ENCODE peak calls at places on chromosomes 6 and 20, in ten cellular contexts. D, T, E, F, U, Z, H, A, V and B are unnamed samples.

GRCh38 chr6:143952386-143952785 is 55.7 kb downstream of the PLAGL1 start:
- DNase-seq in F (no peak), U (no peak), Z (no peak), T (no peak), A (no peak), E (no peak), D (no peak), H (no peak), V (no peak), B (no peak)

GRCh38 chr20:3923818-3924217 is 34.6 kb downstream of the PANK2 start:
- DNase-seq in Z (no peak), D (no peak), A (peak), H (no peak), U (no peak), V (no peak), T (no peak), E (no peak), F (no peak), B (no peak)

GRCh38 chr6:106056738-106057390 is 29.3 kb upstream of the PRDM1 start:
- DNase-seq in H (no peak), V (peak), D (no peak), F (no peak), E (no peak), U (no peak), T (no peak), Z (no peak), A (no peak), B (no peak)

GRCh38 chr6:35091353-35092083 is 49.6 kb downstream of the TCP11 start:
- DNase-seq in T (no peak), D (no peak), F (no peak), E (no peak), A (peak), V (no peak), Z (no peak), H (no peak), U (no peak), B (no peak)

GRCh38 chr20:53735536-53736050 is 142.0 kb upstream of the ZNF217 start:
- DNase-seq in A (peak), D (no peak), T (no peak), U (no peak), E (no peak), H (no peak), Z (no peak), V (peak), F (no peak), B (no peak)

GRCh38 chr6:12030993-12031550 is 19.0 kb downstream of the HIVEP1 start:
- DNase-seq in H (no peak), U (no peak), T (no peak), F (no peak), A (peak), Z (no peak), E (no peak), D (no peak), V (no peak), B (no peak)

GRCh38 chr20:63497138-63497945 is 1.5 kb downstream of the EEF1A2 start:
- DNase-seq in V (no peak), D (no peak), F (peak), U (peak), H (no peak), T (no peak), Z (no peak), E (peak), A (no peak), B (no peak)

GRCh38 chr20:10674684-10675455 is 1.1 kb upstream of the JAG1 start:
- DNase-seq in V (peak), F (peak), D (peak), T (peak), Z (no peak), H (peak), A (peak), U (peak), E (peak), B (peak)

GRCh38 chr6:31005249-31006020 is 4.8 kb upstream of the MUC22 start:
- DNase-seq in F (peak), D (no peak), T (peak), U (no peak), V (peak), E (no peak), A (no peak), H (peak), Z (no peak), B (no peak)

GRCh38 chr6:158926429-158926828 is 73.6 kb downstream of the RSPH3 start:
- DNase-seq in F (no peak), V (peak), Z (no peak), A (no peak), T (no peak), D (no peak), E (no peak), H (no peak), U (no peak), B (no peak)

GRCh38 chr20:24470031-24470781 is 777 bp downstream of the SYNDIG1 start:
- DNase-seq in E (no peak), D (no peak), Z (no peak), H (peak), T (no peak), F (no peak), U (no peak), V (peak), A (no peak), B (peak)

GRCh38 chr20:16664031-16664430 is 65.8 kb upstream of the SNRPB2 start:
- DNase-seq in A (no peak), F (no peak), H (no peak), V (no peak), D (no peak), E (no peak), Z (no peak), T (no peak), U (no peak), B (no peak)

GRCh38 chr6:40779399-40779798 is 192.2 kb upstream of the LRFN2 start:
- DNase-seq in F (no peak), U (no peak), E (no peak), Z (no peak), V (peak), A (peak), D (no peak), T (no peak), H (no peak), B (no peak)

GRCh38 chr6:87333591-87334181 is 4.6 kb upstream of the GJB7 start:
- DNase-seq in V (peak), A (peak), D (no peak), U (no peak), F (peak), Z (no peak), T (no peak), H (no peak), E (no peak), B (no peak)

GRCh38 chr20:36773123-36773547 is 428 bp downstream of the DSN1 start:
- DNase-seq in D (no peak), E (no peak), T (no peak), H (no peak), U (no peak), V (peak), F (no peak), A (peak), Z (no peak), B (no peak)

GRCh38 chr6:75094614-75095321 is 111.1 kb downstream of the COL12A1 start:
- DNase-seq in V (no peak), E (no peak), T (no peak), Z (no peak), A (peak), D (no peak), U (no peak), H (no peak), F (no peak), B (no peak)
- TF ChIP-seq CTCF in V (no peak), E (no peak), T (no peak), Z (no peak), A (no peak), D (no peak), U (no peak), H (no peak), F (no peak), B (no peak)

GRCh38 chr6:8462169-8462568 is 26.8 kb upstream of the SLC35B3 start:
- DNase-seq in T (no peak), V (no peak), H (no peak), Z (no peak), U (no peak), A (no peak), F (no peak), D (no peak), E (no peak), B (no peak)
- TF ChIP-seq CTCF in T (no peak), V (peak), H (no peak), Z (no peak), U (no peak), A (no peak), F (no peak), D (no peak), E (no peak), B (no peak)

DNA sequence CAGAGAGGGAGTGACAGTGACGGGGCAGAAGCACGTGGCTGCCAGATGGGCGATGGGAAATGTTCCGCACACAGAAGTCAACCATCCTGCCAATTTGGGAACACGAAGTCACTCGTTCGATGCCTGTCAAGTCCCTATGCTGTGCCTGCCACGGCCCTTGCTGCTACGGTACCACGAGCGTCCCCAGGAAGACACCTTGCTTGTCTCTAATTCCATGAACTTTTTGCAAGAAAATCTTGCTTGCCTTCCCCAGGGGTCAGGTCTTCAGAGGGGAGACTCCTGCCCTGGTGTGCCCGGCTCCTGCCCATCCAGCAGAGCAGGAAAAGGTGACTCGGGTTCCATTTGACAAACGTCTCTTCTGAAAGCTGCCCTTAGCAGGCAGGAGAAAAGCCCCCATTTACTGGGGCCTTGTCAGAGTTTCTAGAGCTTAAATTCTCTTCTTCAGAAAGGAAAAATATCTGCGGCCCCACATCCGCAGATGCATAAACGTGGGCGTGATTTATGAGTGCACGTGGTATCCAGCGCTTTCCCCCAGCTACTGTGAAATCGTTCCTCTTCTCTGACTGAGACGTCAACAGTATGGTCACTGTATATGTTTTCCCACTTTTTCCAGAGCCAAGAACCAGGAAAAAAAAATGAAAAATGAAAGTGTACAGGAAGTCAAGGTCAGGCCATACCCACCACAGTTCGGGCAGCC is 16.8 kb upstream of the STX16 start:
- DNase-seq in E (no peak), U (no peak), V (no peak), D (no peak), T (peak), Z (no peak), F (no peak), H (no peak), A (peak), B (no peak)
- TF ChIP-seq CTCF in E (no peak), U (no peak), V (no peak), D (no peak), T (no peak), Z (no peak), F (no peak), H (no peak), A (no peak), B (no peak)

GRCh38 chr6:26205625-26206574 is 118.7 kb downstream of the HFE start:
- DNase-seq in F (no peak), T (no peak), V (peak), E (no peak), U (no peak), H (no peak), D (no peak), Z (no peak), A (peak), B (no peak)

GRCh38 chr6:26205161-26205624 is 118.0 kb downstream of the HFE start:
- DNase-seq in D (peak), E (no peak), T (peak), A (peak), F (peak), Z (peak), U (no peak), V (peak), H (peak), B (peak)

GRCh38 chr6:26202811-26203583 is 115.8 kb downstream of the HFE start:
- DNase-seq in Z (no peak), F (no peak), E (no peak), H (no peak), T (no peak), V (no peak), U (no peak), D (no peak), A (no peak), B (no peak)

GRCh38 chr6:26202201-26202611 is 115.0 kb downstream of the HFE start:
- DNase-seq in V (no peak), Z (no peak), T (no peak), U (no peak), E (no peak), F (no peak), H (no peak), D (no peak), A (no peak), B (no peak)

GRCh38 chr6:26204332-26205160 is 117.3 kb downstream of the HFE start:
- DNase-seq in A (peak), E (peak), F (peak), H (peak), T (peak), D (peak), Z (peak), V (peak), U (peak), B (peak)
- TF ChIP-seq CTCF in A (peak), E (peak), F (peak), H (peak), T (peak), D (no peak), Z (no peak), V (peak), U (peak), B (no peak)

DNA sequence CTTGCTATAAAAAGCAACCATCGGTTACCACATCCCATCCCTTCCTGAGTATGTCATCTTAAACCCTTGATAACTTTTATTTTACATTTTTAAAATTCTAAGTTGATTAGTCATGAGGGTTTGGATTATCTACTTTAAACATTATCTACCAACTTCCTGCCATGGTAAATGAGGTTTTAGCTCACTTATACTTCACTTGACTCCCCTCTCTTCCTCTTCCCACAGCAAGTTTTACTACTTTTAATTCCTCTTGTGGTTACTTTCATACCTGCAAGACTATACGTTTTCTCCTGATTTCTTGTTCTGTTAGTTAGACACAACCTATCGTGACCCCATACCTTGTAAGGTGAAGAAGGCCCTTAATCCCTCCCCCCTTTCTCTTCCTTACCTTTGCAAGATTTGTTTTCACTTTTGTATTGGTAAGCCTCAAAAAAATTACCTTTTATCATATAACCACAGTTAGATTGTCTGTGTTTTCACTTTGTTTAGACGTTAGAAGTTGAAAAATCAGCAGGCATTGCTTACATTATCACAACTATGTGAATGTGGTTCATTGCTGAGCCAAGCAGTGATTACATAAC is 60.1 kb upstream of the OGFRL1 start:
- DNase-seq in Z (no peak), V (no peak), F (no peak), H (no peak), U (no peak), T (no peak), D (no peak), A (peak), E (no peak), B (no peak)
- TF ChIP-seq CTCF in Z (no peak), V (no peak), F (no peak), H (no peak), U (no peak), T (no peak), D (no peak), A (no peak), E (no peak), B (no peak)